ENCODE peak calls at places on chromosomes 7 and 10, in five cellular contexts. D, J, U, F and T are unnamed samples.

GRCh38 chr10:31345886-31346285 is 26.9 kb downstream of the ZEB1 start:
- DNase-seq in U (no peak), J (no peak), F (no peak), D (no peak), T (no peak)

GRCh38 chr10:115772606-115773005 is 500.4 kb downstream of the GFRA1 start:
- DNase-seq in J (no peak), F (no peak), D (no peak), U (no peak), T (no peak)

GRCh38 chr7:92461027-92462003 is 14.0 kb downstream of the GATAD1 start:
- DNase-seq in F (peak; percentile 33), D (peak; percentile 78), U (no peak), J (peak; percentile 3), T (no peak)

GRCh38 chr7:142519077-142519789 is 230.0 kb upstream of the PRSS1 start:
- DNase-seq in J (no peak), F (no peak), U (no peak), D (no peak), T (no peak)

GRCh38 chr10:79234391-79235318 is 112.6 kb upstream of the PPIF start:
- DNase-seq in J (no peak), F (no peak), D (no peak), U (no peak), T (no peak)

GRCh38 chr7:29086545-29086944 is 59.8 kb downstream of the CPVL start:
- DNase-seq in J (no peak), U (no peak), F (no peak), D (peak; percentile 51), T (no peak)

GRCh38 chr7:130667593-130668257 is 823 bp downstream of the COPG2 start:
- DNase-seq in J (peak; percentile 2), F (no peak), D (no peak), U (no peak), T (no peak)

GRCh38 chr10:28730031-28730778 is 52.9 kb downstream of the BAMBI start:
- DNase-seq in D (no peak), J (no peak), F (no peak), U (no peak), T (no peak)

GRCh38 chr7:16129431-16130126 is 291.8 kb downstream of the CRPPA start:
- DNase-seq in J (no peak), D (no peak), F (no peak), U (no peak), T (no peak)

GRCh38 chr7:121873795-121874194 is 834 bp downstream of the PTPRZ1 start:
- DNase-seq in U (no peak), F (no peak), J (no peak), D (peak; percentile 56), T (no peak)

GRCh38 chr7:17599733-17600685 is 301.6 kb downstream of the AHR start:
- DNase-seq in J (no peak), D (peak; percentile 94), F (no peak), U (peak; percentile 52), T (no peak)

GRCh38 chr10:123527122-123527521 is 139.0 kb upstream of the GPR26 start:
- DNase-seq in D (no peak), F (no peak), U (no peak), J (no peak), T (no peak)

GRCh38 chr7:55369427-55369826 is 4.3 kb downstream of the LANCL2 start:
- DNase-seq in D (no peak), J (no peak), U (no peak), F (no peak), T (no peak)

GRCh38 chr10:118753331-118753730 is 1.4 kb downstream of the CACUL1 start:
- DNase-seq in F (no peak), U (no peak), D (no peak), J (no peak), T (no peak)

GRCh38 chr7:100476903-100477870 is 1.8 kb downstream of the TSC22D4 start:
- DNase-seq in U (no peak), J (no peak), D (no peak), F (peak; percentile 62), T (no peak)

GRCh38 chr7:143147070-143147469 is 15.2 kb downstream of the PIP start:
- DNase-seq in U (no peak), F (no peak), D (no peak), J (no peak), T (no peak)

GRCh38 chr10:93992400-93993030 is 1.2 kb upstream of the PLCE1 start:
- DNase-seq in D (no peak), U (no peak), J (no peak), F (no peak), T (no peak)

GRCh38 chr10:14879055-14879800 is 562 bp downstream of the SUV39H2 start:
- DNase-seq in F (peak; percentile 28), J (no peak), U (peak; percentile 91), D (peak; percentile 13), T (no peak)

GRCh38 chr7:131480384-131481315 is 75.8 kb downstream of the PODXL start:
- DNase-seq in U (no peak), D (no peak), J (no peak), F (no peak), T (no peak)

GRCh38 chr7:153022796-153023592 is 263.4 kb downstream of the ACTR3B start:
- DNase-seq in D (peak; percentile 93), F (peak; percentile 17), U (no peak), J (no peak), T (no peak)

GRCh38 chr7:92589056-92589455 is 1.1 kb downstream of the FAM133B start:
- DNase-seq in F (no peak), D (no peak), J (no peak), U (no peak), T (no peak)

GRCh38 chr7:139525239-139525638 is 1.8 kb downstream of the CLEC2L start:
- DNase-seq in F (no peak), U (no peak), D (no peak), J (no peak), T (no peak)

GRCh38 chr7:81584667-81585066 is 185.2 kb downstream of the HGF start:
- DNase-seq in D (no peak), J (no peak), F (no peak), U (no peak), T (no peak)

GRCh38 chr10:7377614-7378248 is 33.1 kb downstream of the SFMBT2 start:
- DNase-seq in U (no peak), J (no peak), F (no peak), D (no peak), T (no peak)